ENCODE peak calls at places on chromosomes 1 and 21, in eight cellular contexts. One of them, this sample, is unnamed.
A peak's percentile ranks its signal among the peaks of the same experiment; 100 is the strongest.

GRCh38 chr21:45088729-45089128 is 14.3 kb downstream of the ADARB1 start:
- DNase-seq in stimulated activated CD4-positive, alpha-beta T cell treated with anti-CD3 and anti-CD28 coated beads, Interleukin-15, amount 100 ng/mL, for 1 hour: no peak
- DNase-seq in caudate nucleus: no peak
- DNase-seq in dorsolateral prefrontal cortex: no peak
- DNase-seq in Right ventricle myocardium superior: no peak
- DNase-seq in GM10248: no peak
- DNase-seq in heart left ventricle: no peak
- DNase-seq in GM23248: peak; percentile 29
- DNase-seq in this sample: no peak

GRCh38 chr1:29832936-29833335 is 596.6 kb downstream of the PTPRU start:
- DNase-seq in GM23248: no peak
- DNase-seq in caudate nucleus: no peak
- DNase-seq in stimulated activated CD4-positive, alpha-beta T cell treated with anti-CD3 and anti-CD28 coated beads, Interleukin-15, amount 100 ng/mL, for 1 hour: no peak
- DNase-seq in dorsolateral prefrontal cortex: no peak
- DNase-seq in heart left ventricle: no peak
- DNase-seq in GM10248: no peak
- DNase-seq in Right ventricle myocardium superior: no peak
- DNase-seq in this sample: no peak

GRCh38 chr1:935751-936231 is 12.1 kb downstream of the SAMD11 start:
- DNase-seq in heart left ventricle: no peak
- DNase-seq in Right ventricle myocardium superior: no peak
- DNase-seq in GM23248: peak; percentile 33
- DNase-seq in GM10248: no peak
- DNase-seq in caudate nucleus: no peak
- DNase-seq in stimulated activated CD4-positive, alpha-beta T cell treated with anti-CD3 and anti-CD28 coated beads, Interleukin-15, amount 100 ng/mL, for 1 hour: no peak
- DNase-seq in dorsolateral prefrontal cortex: no peak
- DNase-seq in this sample: no peak

GRCh38 chr1:26094076-26094669 is 17.5 kb upstream of the PDIK1L start:
- DNase-seq in GM23248: peak; percentile 11
- DNase-seq in heart left ventricle: peak; percentile 69
- DNase-seq in Right ventricle myocardium superior: peak; percentile 77
- DNase-seq in stimulated activated CD4-positive, alpha-beta T cell treated with anti-CD3 and anti-CD28 coated beads, Interleukin-15, amount 100 ng/mL, for 1 hour: no peak
- DNase-seq in dorsolateral prefrontal cortex: no peak
- DNase-seq in GM10248: no peak
- DNase-seq in caudate nucleus: no peak
- DNase-seq in this sample: no peak

GRCh38 chr1:228297242-228297641 is 89.4 kb downstream of the OBSCN start:
- DNase-seq in heart left ventricle: no peak
- DNase-seq in dorsolateral prefrontal cortex: no peak
- DNase-seq in caudate nucleus: no peak
- DNase-seq in stimulated activated CD4-positive, alpha-beta T cell treated with anti-CD3 and anti-CD28 coated beads, Interleukin-15, amount 100 ng/mL, for 1 hour: no peak
- DNase-seq in GM10248: no peak
- DNase-seq in Right ventricle myocardium superior: no peak
- DNase-seq in GM23248: no peak
- DNase-seq in this sample: no peak

GRCh38 chr21:34363733-34364132 is at the start of gene KCNE2:
- DNase-seq in GM10248: no peak
- DNase-seq in GM23248: no peak
- DNase-seq in stimulated activated CD4-positive, alpha-beta T cell treated with anti-CD3 and anti-CD28 coated beads, Interleukin-15, amount 100 ng/mL, for 1 hour: no peak
- DNase-seq in caudate nucleus: no peak
- DNase-seq in heart left ventricle: no peak
- DNase-seq in Right ventricle myocardium superior: no peak
- DNase-seq in dorsolateral prefrontal cortex: no peak
- DNase-seq in this sample: no peak

GRCh38 chr21:29875873-29876272 is 63.9 kb downstream of the GRIK1 start:
- DNase-seq in GM23248: no peak
- DNase-seq in stimulated activated CD4-positive, alpha-beta T cell treated with anti-CD3 and anti-CD28 coated beads, Interleukin-15, amount 100 ng/mL, for 1 hour: no peak
- DNase-seq in GM10248: no peak
- DNase-seq in dorsolateral prefrontal cortex: no peak
- DNase-seq in Right ventricle myocardium superior: no peak
- DNase-seq in caudate nucleus: no peak
- DNase-seq in heart left ventricle: no peak
- DNase-seq in this sample: no peak

GRCh38 chr1:204438628-204439027 is 27.0 kb upstream of the PPP1R15B start:
- DNase-seq in stimulated activated CD4-positive, alpha-beta T cell treated with anti-CD3 and anti-CD28 coated beads, Interleukin-15, amount 100 ng/mL, for 1 hour: no peak
- DNase-seq in heart left ventricle: no peak
- DNase-seq in dorsolateral prefrontal cortex: no peak
- DNase-seq in caudate nucleus: no peak
- DNase-seq in Right ventricle myocardium superior: no peak
- DNase-seq in GM10248: no peak
- DNase-seq in GM23248: peak; percentile 100
- DNase-seq in this sample: no peak

GRCh38 chr1:218058730-218059129 is 226.4 kb upstream of the RRP15 start:
- DNase-seq in stimulated activated CD4-positive, alpha-beta T cell treated with anti-CD3 and anti-CD28 coated beads, Interleukin-15, amount 100 ng/mL, for 1 hour: no peak
- DNase-seq in GM23248: no peak
- DNase-seq in heart left ventricle: no peak
- DNase-seq in dorsolateral prefrontal cortex: no peak
- DNase-seq in caudate nucleus: no peak
- DNase-seq in GM10248: no peak
- DNase-seq in Right ventricle myocardium superior: no peak
- DNase-seq in this sample: no peak

GRCh38 chr1:182357177-182357576 is 34.4 kb downstream of the GLUL start:
- DNase-seq in GM23248: no peak
- DNase-seq in Right ventricle myocardium superior: no peak
- DNase-seq in GM10248: no peak
- DNase-seq in caudate nucleus: no peak
- DNase-seq in stimulated activated CD4-positive, alpha-beta T cell treated with anti-CD3 and anti-CD28 coated beads, Interleukin-15, amount 100 ng/mL, for 1 hour: no peak
- DNase-seq in dorsolateral prefrontal cortex: no peak
- DNase-seq in heart left ventricle: no peak
- DNase-seq in this sample: no peak

GRCh38 chr1:93728480-93729131 is 47.0 kb upstream of the BCAR3 start:
- DNase-seq in Right ventricle myocardium superior: peak; percentile 70
- DNase-seq in caudate nucleus: no peak
- DNase-seq in dorsolateral prefrontal cortex: no peak
- DNase-seq in heart left ventricle: peak; percentile 48
- DNase-seq in stimulated activated CD4-positive, alpha-beta T cell treated with anti-CD3 and anti-CD28 coated beads, Interleukin-15, amount 100 ng/mL, for 1 hour: no peak
- DNase-seq in GM10248: no peak
- DNase-seq in GM23248: peak; percentile 27
- DNase-seq in this sample: no peak

GRCh38 chr1:20716232-20716631 is 1.6 kb downstream of the KIF17 start:
- DNase-seq in Right ventricle myocardium superior: peak; percentile 8
- DNase-seq in caudate nucleus: no peak
- DNase-seq in stimulated activated CD4-positive, alpha-beta T cell treated with anti-CD3 and anti-CD28 coated beads, Interleukin-15, amount 100 ng/mL, for 1 hour: no peak
- DNase-seq in heart left ventricle: no peak
- DNase-seq in GM10248: no peak
- DNase-seq in GM23248: no peak
- DNase-seq in dorsolateral prefrontal cortex: no peak
- DNase-seq in this sample: no peak

GRCh38 chr1:109975718-109976117 is 8.8 kb upstream of the AHCYL1 start:
- DNase-seq in heart left ventricle: no peak
- DNase-seq in GM10248: no peak
- DNase-seq in dorsolateral prefrontal cortex: no peak
- DNase-seq in GM23248: peak; percentile 87
- DNase-seq in Right ventricle myocardium superior: no peak
- DNase-seq in caudate nucleus: no peak
- DNase-seq in stimulated activated CD4-positive, alpha-beta T cell treated with anti-CD3 and anti-CD28 coated beads, Interleukin-15, amount 100 ng/mL, for 1 hour: no peak
- DNase-seq in this sample: no peak

GRCh38 chr1:88472283-88472682 is 211.8 kb upstream of the PKN2 start:
- DNase-seq in heart left ventricle: peak; percentile 13
- DNase-seq in dorsolateral prefrontal cortex: no peak
- DNase-seq in stimulated activated CD4-positive, alpha-beta T cell treated with anti-CD3 and anti-CD28 coated beads, Interleukin-15, amount 100 ng/mL, for 1 hour: no peak
- DNase-seq in caudate nucleus: no peak
- DNase-seq in GM23248: no peak
- DNase-seq in Right ventricle myocardium superior: no peak
- DNase-seq in GM10248: no peak
- DNase-seq in this sample: no peak

GRCh38 chr1:58047265-58047858 is 499.2 kb downstream of the OMA1 start:
- DNase-seq in dorsolateral prefrontal cortex: no peak
- DNase-seq in GM10248: peak; percentile 54
- DNase-seq in caudate nucleus: no peak
- DNase-seq in Right ventricle myocardium superior: peak; percentile 52
- DNase-seq in heart left ventricle: no peak
- DNase-seq in GM23248: peak; percentile 32
- DNase-seq in stimulated activated CD4-positive, alpha-beta T cell treated with anti-CD3 and anti-CD28 coated beads, Interleukin-15, amount 100 ng/mL, for 1 hour: no peak
- DNase-seq in this sample: no peak